ENCODE peak calls at places on chromosomes 1 and 21, in seven cellular contexts. One of them, this sample, is unnamed.

GRCh38 chr21:33951276-33952178 is 35.9 kb upstream of the ATP5PO start:
- DNase-seq in dorsolateral prefrontal cortex: no peak
- DNase-seq in HCT116: no peak
- DNase-seq in right atrium auricular region: no peak
- DNase-seq in mesendoderm: no peak
- DNase-seq in ascending aorta: no peak
- DNase-seq in A549: no peak
- DNase-seq in this sample: no peak

GRCh38 chr21:41956926-41957729 is 3.3 kb upstream of the C2CD2 start:
- DNase-seq in mesendoderm: peak; percentile 36
- DNase-seq in dorsolateral prefrontal cortex: no peak
- DNase-seq in A549: peak; percentile 55
- DNase-seq in right atrium auricular region: no peak
- DNase-seq in HCT116: no peak
- DNase-seq in ascending aorta: no peak
- DNase-seq in this sample: no peak

GRCh38 chr1:234531181-234532132 is 52.5 kb upstream of the TARBP1 start:
- DNase-seq in HCT116: no peak
- DNase-seq in ascending aorta: no peak
- DNase-seq in right atrium auricular region: peak; percentile 96
- DNase-seq in A549: no peak
- DNase-seq in mesendoderm: peak; percentile 49
- DNase-seq in dorsolateral prefrontal cortex: no peak
- DNase-seq in this sample: no peak

GRCh38 chr21:26843912-26844257 is 1.3 kb downstream of the ADAMTS1 start:
- DNase-seq in dorsolateral prefrontal cortex: no peak
- DNase-seq in right atrium auricular region: no peak
- DNase-seq in ascending aorta: no peak
- DNase-seq in A549: peak; percentile 33
- DNase-seq in HCT116: no peak
- DNase-seq in mesendoderm: no peak
- DNase-seq in this sample: no peak

GRCh38 chr1:110245876-110246620 is 35.9 kb downstream of the KCNC4 start:
- DNase-seq in HCT116: no peak
- DNase-seq in mesendoderm: no peak
- DNase-seq in A549: no peak
- DNase-seq in dorsolateral prefrontal cortex: no peak
- DNase-seq in ascending aorta: no peak
- DNase-seq in right atrium auricular region: no peak
- DNase-seq in this sample: no peak

GRCh38 chr1:218930879-218931278 is 242.8 kb upstream of the LYPLAL1 start:
- DNase-seq in A549: peak; percentile 57
- DNase-seq in dorsolateral prefrontal cortex: no peak
- DNase-seq in mesendoderm: no peak
- DNase-seq in ascending aorta: no peak
- DNase-seq in right atrium auricular region: no peak
- DNase-seq in HCT116: no peak
- DNase-seq in this sample: no peak

GRCh38 chr1:180501865-180502360 is 464 bp downstream of the ACBD6 start:
- DNase-seq in A549: no peak
- DNase-seq in HCT116: no peak
- DNase-seq in mesendoderm: no peak
- DNase-seq in right atrium auricular region: peak; percentile 75
- DNase-seq in dorsolateral prefrontal cortex: no peak
- DNase-seq in ascending aorta: no peak
- DNase-seq in this sample: no peak

GRCh38 chr1:220528679-220529529 is 968 bp downstream of the MARK1 start:
- DNase-seq in HCT116: no peak
- DNase-seq in ascending aorta: no peak
- DNase-seq in A549: no peak
- DNase-seq in dorsolateral prefrontal cortex: peak; percentile 13
- DNase-seq in mesendoderm: peak; percentile 63
- DNase-seq in right atrium auricular region: no peak
- DNase-seq in this sample: peak; percentile 16

GRCh38 chr1:160781914-160782689 is 13.9 kb upstream of the LY9 start:
- DNase-seq in dorsolateral prefrontal cortex: no peak
- DNase-seq in ascending aorta: no peak
- DNase-seq in right atrium auricular region: no peak
- DNase-seq in mesendoderm: no peak
- DNase-seq in A549: no peak
- DNase-seq in HCT116: no peak
- DNase-seq in this sample: no peak

DNA sequence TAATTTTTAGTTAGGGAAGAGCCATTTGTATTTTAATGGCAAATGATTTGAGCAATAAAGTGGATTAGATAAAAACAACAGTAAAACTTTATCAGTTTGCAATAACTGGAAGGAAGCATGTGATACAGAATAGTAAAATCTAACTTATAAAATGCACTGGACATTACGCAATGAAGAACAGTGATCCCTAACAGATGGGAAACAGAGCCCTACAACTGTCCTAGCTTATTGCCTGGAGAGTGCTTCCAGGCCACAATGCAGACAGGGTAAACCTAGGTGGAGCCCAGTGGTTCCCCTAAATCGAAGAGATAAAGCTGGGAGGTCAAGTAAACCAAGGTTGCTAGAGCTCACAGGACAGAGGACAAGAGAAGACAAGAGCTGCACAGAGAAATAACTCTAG is 7.0 kb downstream of the OMA1 start:
- DNase-seq in mesendoderm: no peak
- DNase-seq in ascending aorta: no peak
- DNase-seq in HCT116: no peak
- DNase-seq in dorsolateral prefrontal cortex: no peak
- DNase-seq in A549: no peak
- DNase-seq in right atrium auricular region: no peak
- DNase-seq in this sample: no peak
- H3K27ac ChIP-seq in mesendoderm: no peak overlapping the region
- H3K27ac ChIP-seq in ascending aorta: no peak overlapping the region
- H3K27ac ChIP-seq in HCT116: no peak overlapping the region
- H3K27ac ChIP-seq in dorsolateral prefrontal cortex: no peak overlapping the region
- H3K27ac ChIP-seq in A549: no peak overlapping the region
- H3K27ac ChIP-seq in right atrium auricular region: no peak overlapping the region
- H3K27ac ChIP-seq in this sample: no peak overlapping the region

DNA sequence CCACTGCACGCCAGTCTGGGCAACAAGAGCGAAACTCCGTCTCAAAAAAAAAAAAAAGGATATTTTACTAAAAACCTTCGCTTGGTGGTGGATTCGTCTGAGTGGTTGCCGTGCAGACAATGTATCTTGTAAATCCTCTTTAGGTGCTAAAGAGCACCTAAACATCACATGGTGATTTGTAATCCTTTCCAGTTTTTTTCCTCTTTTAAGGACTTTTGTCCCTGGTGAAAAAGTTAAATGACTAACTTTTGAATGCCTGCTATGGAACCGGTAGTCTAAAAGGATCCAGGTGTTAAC is 769 bp upstream of the ARNT start:
- DNase-seq in A549: peak; percentile 33
- DNase-seq in HCT116: no peak
- DNase-seq in right atrium auricular region: no peak
- DNase-seq in ascending aorta: no peak
- DNase-seq in mesendoderm: peak; percentile 10
- DNase-seq in dorsolateral prefrontal cortex: no peak
- DNase-seq in this sample: no peak
- H3K27ac ChIP-seq in A549: peak overlapping the region; percentile 76
- H3K27ac ChIP-seq in HCT116: peak overlapping the region; percentile 62
- H3K27ac ChIP-seq in right atrium auricular region: peak overlapping the region; percentile 100
- H3K27ac ChIP-seq in ascending aorta: peak overlapping the region; percentile 91
- H3K27ac ChIP-seq in mesendoderm: no peak overlapping the region
- H3K27ac ChIP-seq in dorsolateral prefrontal cortex: peak overlapping the region; percentile 92
- H3K27ac ChIP-seq in this sample: peak overlapping the region; percentile 61

GRCh38 chr1:225511828-225512381 is 84.1 kb upstream of the LBR start:
- DNase-seq in right atrium auricular region: no peak
- DNase-seq in HCT116: no peak
- DNase-seq in ascending aorta: no peak
- DNase-seq in A549: peak; percentile 30
- DNase-seq in mesendoderm: no peak
- DNase-seq in dorsolateral prefrontal cortex: no peak
- DNase-seq in this sample: no peak
- H3K27ac ChIP-seq in right atrium auricular region: no peak overlapping the region
- H3K27ac ChIP-seq in HCT116: no peak overlapping the region
- H3K27ac ChIP-seq in ascending aorta: no peak overlapping the region
- H3K27ac ChIP-seq in A549: no peak overlapping the region
- H3K27ac ChIP-seq in mesendoderm: no peak overlapping the region
- H3K27ac ChIP-seq in dorsolateral prefrontal cortex: peak overlapping the region; percentile 2
- H3K27ac ChIP-seq in this sample: no peak overlapping the region

GRCh38 chr1:28259935-28260802 is 851 bp downstream of the SESN2 start:
- DNase-seq in dorsolateral prefrontal cortex: peak; percentile 28
- DNase-seq in right atrium auricular region: peak; percentile 84
- DNase-seq in A549: peak; percentile 75
- DNase-seq in ascending aorta: no peak
- DNase-seq in HCT116: no peak
- DNase-seq in mesendoderm: peak; percentile 93
- DNase-seq in this sample: peak; percentile 24
- H3K27ac ChIP-seq in dorsolateral prefrontal cortex: peak overlapping the region; percentile 85
- H3K27ac ChIP-seq in right atrium auricular region: peak overlapping the region; percentile 90
- H3K27ac ChIP-seq in A549: peak overlapping the region; percentile 99
- H3K27ac ChIP-seq in ascending aorta: peak overlapping the region; percentile 97
- H3K27ac ChIP-seq in HCT116: peak overlapping the region; percentile 81
- H3K27ac ChIP-seq in mesendoderm: peak overlapping the region; percentile 80
- H3K27ac ChIP-seq in this sample: peak overlapping the region; percentile 72

GRCh38 chr1:16441312-16441641 is 753 bp downstream of the NECAP2 start:
- DNase-seq in right atrium auricular region: no peak
- DNase-seq in dorsolateral prefrontal cortex: no peak
- DNase-seq in HCT116: no peak
- DNase-seq in mesendoderm: peak; percentile 31
- DNase-seq in A549: no peak
- DNase-seq in ascending aorta: no peak
- DNase-seq in this sample: no peak
- H3K27ac ChIP-seq in right atrium auricular region: peak overlapping the region; percentile 73
- H3K27ac ChIP-seq in dorsolateral prefrontal cortex: no peak overlapping the region
- H3K27ac ChIP-seq in HCT116: peak overlapping the region; percentile 79
- H3K27ac ChIP-seq in mesendoderm: no peak overlapping the region
- H3K27ac ChIP-seq in A549: peak overlapping the region; percentile 84
- H3K27ac ChIP-seq in ascending aorta: peak overlapping the region; percentile 75
- H3K27ac ChIP-seq in this sample: peak overlapping the region; percentile 89

GRCh38 chr1:112878321-112878720 is 77.7 kb downstream of the SLC16A1 start:
- DNase-seq in A549: no peak
- DNase-seq in mesendoderm: peak; percentile 65
- DNase-seq in HCT116: no peak
- DNase-seq in ascending aorta: no peak
- DNase-seq in right atrium auricular region: no peak
- DNase-seq in dorsolateral prefrontal cortex: peak; percentile 33
- DNase-seq in this sample: no peak
- H3K27ac ChIP-seq in A549: no peak overlapping the region
- H3K27ac ChIP-seq in mesendoderm: no peak overlapping the region
- H3K27ac ChIP-seq in HCT116: no peak overlapping the region
- H3K27ac ChIP-seq in ascending aorta: no peak overlapping the region
- H3K27ac ChIP-seq in right atrium auricular region: no peak overlapping the region
- H3K27ac ChIP-seq in dorsolateral prefrontal cortex: no peak overlapping the region
- H3K27ac ChIP-seq in this sample: no peak overlapping the region

GRCh38 chr1:26811708-26812107 is 14.8 kb upstream of the ZDHHC18 start:
- DNase-seq in dorsolateral prefrontal cortex: no peak
- DNase-seq in ascending aorta: no peak
- DNase-seq in mesendoderm: no peak
- DNase-seq in HCT116: no peak
- DNase-seq in right atrium auricular region: no peak
- DNase-seq in A549: no peak
- DNase-seq in this sample: no peak

GRCh38 chr1:26811057-26811456 is 15.4 kb upstream of the ZDHHC18 start:
- DNase-seq in dorsolateral prefrontal cortex: no peak
- DNase-seq in mesendoderm: no peak
- DNase-seq in A549: no peak
- DNase-seq in ascending aorta: no peak
- DNase-seq in HCT116: no peak
- DNase-seq in right atrium auricular region: no peak
- DNase-seq in this sample: no peak

GRCh38 chr1:26814893-26815292 is 11.6 kb upstream of the ZDHHC18 start:
- DNase-seq in A549: no peak
- DNase-seq in ascending aorta: no peak
- DNase-seq in mesendoderm: no peak
- DNase-seq in right atrium auricular region: no peak
- DNase-seq in dorsolateral prefrontal cortex: no peak
- DNase-seq in HCT116: no peak
- DNase-seq in this sample: no peak

DNA sequence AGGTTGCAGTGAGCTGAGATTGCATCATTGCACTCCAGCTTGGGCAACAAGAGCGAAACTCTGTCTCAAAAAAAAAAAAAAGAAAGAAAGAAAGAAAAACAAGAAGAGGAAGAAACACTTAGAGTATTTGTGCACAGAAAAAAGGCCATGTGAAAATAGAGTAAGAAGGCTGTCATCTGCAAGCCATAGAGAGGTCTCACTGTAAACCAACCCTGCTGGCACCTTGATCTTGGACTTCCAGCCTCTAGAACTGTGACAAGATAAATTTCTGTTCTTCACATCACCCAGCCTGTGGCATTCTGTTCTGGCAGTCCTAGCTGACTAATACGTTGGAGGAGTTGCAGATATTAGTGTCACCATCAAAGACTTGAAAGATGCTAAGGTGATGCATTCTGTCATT is 12.1 kb upstream of the ZDHHC18 start:
- DNase-seq in HCT116: no peak
- DNase-seq in ascending aorta: no peak
- DNase-seq in dorsolateral prefrontal cortex: no peak
- DNase-seq in mesendoderm: no peak
- DNase-seq in A549: no peak
- DNase-seq in right atrium auricular region: no peak
- DNase-seq in this sample: no peak
- H3K27ac ChIP-seq in HCT116: no peak overlapping the region
- H3K27ac ChIP-seq in ascending aorta: no peak overlapping the region
- H3K27ac ChIP-seq in dorsolateral prefrontal cortex: no peak overlapping the region
- H3K27ac ChIP-seq in mesendoderm: no peak overlapping the region
- H3K27ac ChIP-seq in A549: no peak overlapping the region
- H3K27ac ChIP-seq in right atrium auricular region: no peak overlapping the region
- H3K27ac ChIP-seq in this sample: no peak overlapping the region

DNA sequence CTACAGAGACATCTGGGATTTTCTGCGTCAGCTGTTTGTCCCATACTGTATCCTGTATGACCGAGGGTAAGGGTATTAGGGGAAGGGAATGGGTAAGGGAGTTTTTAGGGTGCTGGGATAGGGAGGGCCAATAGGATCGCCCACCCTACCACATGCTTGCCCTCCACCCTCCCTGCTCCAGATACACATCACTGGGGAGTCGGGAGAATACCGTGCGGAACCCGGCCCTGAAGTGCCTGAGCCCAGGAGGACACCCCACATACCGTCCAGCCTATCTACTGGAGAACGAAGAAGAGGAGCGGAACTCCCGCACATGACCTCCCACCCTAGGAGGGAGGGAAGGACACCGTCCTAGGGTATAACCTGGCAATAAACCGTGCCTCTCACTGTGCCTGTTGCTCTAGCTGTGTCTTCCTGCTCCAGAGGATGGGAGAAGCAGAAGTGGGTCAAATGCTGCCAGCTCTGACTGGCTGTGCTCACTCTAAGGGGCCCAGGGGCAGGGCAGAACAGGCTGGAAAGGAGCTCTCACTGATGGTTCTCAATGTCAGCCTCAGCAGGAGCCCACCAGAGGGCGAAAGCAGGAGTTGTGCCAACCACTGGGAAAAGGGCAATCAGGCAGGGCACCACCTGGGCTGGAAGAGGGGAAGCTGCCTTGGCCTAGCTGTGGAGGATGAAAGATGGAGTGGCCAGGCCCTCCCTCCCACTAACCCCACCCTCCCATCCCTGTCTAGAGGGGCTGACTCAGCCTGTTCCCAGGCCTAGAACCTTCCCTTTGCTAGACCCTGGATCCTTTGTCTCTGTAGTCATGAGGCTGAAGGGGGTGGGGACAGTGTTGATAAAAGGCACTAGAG is 440 bp upstream of the LENEP start:
- DNase-seq in dorsolateral prefrontal cortex: no peak
- DNase-seq in HCT116: no peak
- DNase-seq in right atrium auricular region: no peak
- DNase-seq in mesendoderm: peak; percentile 75
- DNase-seq in A549: peak; percentile 63
- DNase-seq in ascending aorta: no peak
- DNase-seq in this sample: no peak
- H3K27ac ChIP-seq in dorsolateral prefrontal cortex: no peak overlapping the region
- H3K27ac ChIP-seq in HCT116: peak overlapping the region; percentile 29
- H3K27ac ChIP-seq in right atrium auricular region: no peak overlapping the region
- H3K27ac ChIP-seq in mesendoderm: no peak overlapping the region
- H3K27ac ChIP-seq in A549: peak overlapping the region; percentile 16
- H3K27ac ChIP-seq in ascending aorta: no peak overlapping the region
- H3K27ac ChIP-seq in this sample: no peak overlapping the region